ENCODE peak calls at places on chromosomes 13 and 19, in four cellular contexts. G is endodermal cell, L is endothelial cell, P is GM12865. T is an unnamed sample.

GRCh38 chr13:113671066-113672001 is 4.3 kb downstream of the GRK1 start:
- DNase-seq in L (no peak), P (no peak), G (peak), T (no peak)

GRCh38 chr13:43303040-43303729 is 279.8 kb downstream of the DNAJC15 start:
- DNase-seq in P (peak), G (peak), L (peak), T (peak)

GRCh38 chr13:95921485-95921884 is 131.7 kb downstream of the UGGT2 start:
- DNase-seq in G (no peak), L (no peak), P (peak), T (no peak)

GRCh38 chr19:8194528-8195275 is 14.5 kb upstream of the CERS4 start:
- DNase-seq in L (peak), P (peak), G (peak), T (no peak)

GRCh38 chr19:29566496-29567054 is 39.5 kb upstream of the POP4 start:
- DNase-seq in P (no peak), G (no peak), L (no peak), T (no peak)

GRCh38 chr19:53646144-53646543 is 14.3 kb downstream of the DPRX start:
- DNase-seq in L (no peak), P (no peak), G (no peak), T (no peak)

GRCh38 chr19:48967346-48968178 is 2.5 kb downstream of the FTL start:
- DNase-seq in P (peak), L (no peak), G (peak), T (no peak)

GRCh38 chr13:68810660-68811059 is 1297.0 kb upstream of the ATXN8OS start:
- DNase-seq in L (no peak), P (no peak), G (no peak), T (no peak)

GRCh38 chr19:49889687-49890348 is 6.9 kb downstream of the IL4I1 start:
- DNase-seq in P (peak), L (peak), G (peak), T (peak)

GRCh38 chr19:53432088-53432661 is 391 bp downstream of the ZNF761 start:
- DNase-seq in L (peak), G (peak), P (peak), T (peak)

GRCh38 chr19:33413868-33414666 is 40.6 kb downstream of the CEBPG start:
- DNase-seq in G (no peak), L (no peak), P (no peak), T (no peak)

GRCh38 chr13:78977311-78977710 is 318.4 kb upstream of the OBI1 start:
- DNase-seq in P (no peak), G (no peak), L (no peak), T (no peak)

GRCh38 chr13:79226250-79226649 is 179.8 kb downstream of the RBM26 start:
- DNase-seq in G (no peak), L (no peak), P (no peak), T (no peak)

GRCh38 chr13:48782429-48782840 is 128.7 kb downstream of the CYSLTR2 start:
- DNase-seq in P (no peak), L (no peak), G (no peak), T (no peak)

GRCh38 chr19:55114566-55115145 is 2.8 kb downstream of the PPP1R12C start:
- DNase-seq in L (no peak), P (no peak), G (no peak), T (no peak)

GRCh38 chr13:26310003-26310402 is 56.1 kb downstream of the CDK8 start:
- DNase-seq in L (no peak), G (no peak), P (no peak), T (no peak)

GRCh38 chr19:903266-903797 is 9.7 kb downstream of the R3HDM4 start:
- DNase-seq in G (peak), P (no peak), L (no peak), T (no peak)

GRCh38 chr19:3683405-3683865 is 16.8 kb downstream of the PIP5K1C start:
- DNase-seq in P (peak), G (peak), L (peak), T (peak)

GRCh38 chr19:6971366-6971765 is 49.9 kb downstream of the MBD3L2B start:
- DNase-seq in G (no peak), P (no peak), L (no peak), T (no peak)

GRCh38 chr13:40109324-40109958 is 454.0 kb downstream of the COG6 start:
- DNase-seq in L (no peak), G (no peak), P (no peak), T (no peak)

GRCh38 chr13:104869501-104869900 is 1666.0 kb downstream of the EFNB2 start:
- DNase-seq in L (no peak), G (no peak), P (peak), T (no peak)

GRCh38 chr13:114041493-114041892 is 67.6 kb upstream of the C13orf46 start:
- DNase-seq in P (no peak), L (no peak), G (no peak), T (no peak)

GRCh38 chr19:52307275-52307674 is 10.3 kb downstream of the ZNF480 start:
- DNase-seq in G (peak), P (peak), L (no peak), T (no peak)

GRCh38 chr13:99916366-99917103 is 55.0 kb downstream of the ZIC5 start:
- DNase-seq in G (peak), P (peak), L (peak), T (peak)

GRCh38 chr13:106529415-106530208 is 5.8 kb downstream of the EFNB2 start:
- DNase-seq in G (no peak), P (no peak), L (no peak), T (no peak)

GRCh38 chr13:57632276-57633140 is 964 bp downstream of the PCDH17 start:
- DNase-seq in P (no peak), L (peak), G (peak), T (peak)

GRCh38 chr13:70623260-70623659 is 515.0 kb upstream of the KLHL1 start:
- DNase-seq in P (peak), L (no peak), G (no peak), T (peak)

GRCh38 chr13:23711355-23711754 is 141.1 kb downstream of the TNFRSF19 start:
- DNase-seq in P (peak), G (no peak), L (no peak), T (no peak)

GRCh38 chr13:74056829-74057564 is 77.2 kb downstream of the KLF12 start:
- DNase-seq in P (no peak), G (no peak), L (no peak), T (no peak)
- TF ChIP-seq CTCF in P (no peak), G (no peak), L (no peak), T (no peak)

GRCh38 chr13:81172603-81173002 is 831.7 kb upstream of the SPRY2 start:
- DNase-seq in G (no peak), L (no peak), P (no peak), T (no peak)

DNA sequence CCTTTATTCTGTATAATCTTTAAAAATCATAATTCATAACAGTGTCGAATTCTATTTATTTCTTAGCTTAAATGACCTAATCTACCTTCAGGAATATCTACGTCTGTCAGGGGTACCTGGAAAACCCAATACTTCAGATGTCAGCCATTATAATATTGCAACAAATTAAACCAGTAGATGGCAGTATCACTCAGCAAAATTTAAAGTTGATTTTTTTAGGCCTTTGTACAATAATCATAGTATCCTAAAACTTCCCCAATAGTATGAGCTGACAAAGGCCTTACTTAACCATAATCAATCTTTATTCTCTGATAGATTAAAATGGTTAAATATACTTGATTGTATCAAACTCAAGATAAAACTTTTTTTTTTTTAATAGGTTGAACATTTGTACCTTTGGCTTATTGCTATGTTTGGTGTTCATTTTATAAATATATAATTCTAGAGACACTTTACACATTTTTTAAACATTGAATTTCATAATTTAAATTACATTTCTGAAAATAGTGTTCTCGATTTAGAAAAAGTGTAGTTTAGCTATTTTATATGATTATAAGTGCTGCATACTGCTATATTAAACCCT is 830.2 kb upstream of the SPRY2 start:
- DNase-seq in L (no peak), P (peak), G (no peak), T (no peak)
- TF ChIP-seq CTCF in L (peak), P (peak), G (peak), T (no peak)

DNA sequence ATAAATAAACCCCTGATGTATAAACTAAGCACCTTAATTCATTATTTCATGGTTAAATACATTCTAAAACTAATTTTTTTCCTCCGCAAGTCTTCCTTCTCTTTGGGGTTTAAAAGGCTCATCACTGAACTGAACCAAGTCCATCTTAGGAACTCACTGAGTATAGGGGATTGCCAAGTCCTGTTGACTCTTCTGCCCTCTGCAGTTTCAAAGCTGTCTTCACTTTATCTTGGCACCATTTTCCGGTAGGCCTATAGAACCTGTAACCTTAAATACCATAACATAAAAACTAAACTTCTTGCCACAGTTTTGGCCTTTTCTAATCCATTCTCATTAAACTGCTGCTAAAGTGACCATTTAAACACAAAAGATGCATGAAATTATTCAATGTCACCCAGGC is 66.5 kb upstream of the USPL1 start:
- DNase-seq in G (no peak), P (peak), L (peak), T (peak)
- TF ChIP-seq CTCF in G (peak), P (peak), L (no peak), T (peak)

GRCh38 chr13:30934381-30934780 is 1.9 kb downstream of the TEX26 start:
- DNase-seq in L (no peak), G (peak), P (peak), T (no peak)
- TF ChIP-seq CTCF in L (no peak), G (peak), P (no peak), T (no peak)

DNA sequence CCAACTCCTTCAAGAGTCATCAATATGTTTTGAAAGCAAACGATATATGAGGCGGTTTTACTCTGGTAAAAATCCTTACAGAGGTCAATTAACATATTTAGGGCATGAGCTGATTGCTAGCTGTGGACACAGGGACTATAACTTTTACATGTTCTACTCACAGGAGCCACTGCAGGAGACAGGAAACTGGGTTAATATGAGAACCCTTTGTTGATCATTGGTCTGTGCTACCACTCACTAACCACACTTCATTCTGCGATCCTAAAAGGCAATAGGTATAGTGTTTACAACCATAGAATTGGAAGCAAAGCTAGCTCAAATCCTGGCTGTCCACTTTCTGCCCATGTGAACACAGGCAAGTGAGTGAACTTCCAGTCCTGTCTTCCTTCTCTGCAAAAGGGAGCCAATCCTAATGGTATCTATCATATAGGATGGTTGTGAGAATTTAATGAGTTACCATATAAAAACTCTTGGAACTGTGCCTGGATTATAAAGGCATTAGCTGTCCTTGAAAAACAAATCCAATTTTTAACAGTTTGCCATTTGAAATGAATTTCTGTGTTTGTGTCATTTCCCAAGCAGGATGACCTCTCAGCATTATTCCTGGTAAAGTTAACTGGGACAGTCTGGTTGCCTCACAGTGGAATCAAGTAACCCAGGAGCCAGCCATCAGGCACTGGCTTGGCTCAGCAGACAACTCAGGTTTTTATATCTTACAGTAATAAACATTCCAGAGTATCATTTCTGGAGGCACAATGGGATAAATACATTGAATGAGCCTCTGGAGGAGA is 29.9 kb upstream of the RAP2A start:
- DNase-seq in G (no peak), P (no peak), L (no peak), T (no peak)
- TF ChIP-seq CTCF in G (no peak), P (no peak), L (no peak), T (no peak)

GRCh38 chr19:46715620-46716012 is 1.3 kb downstream of the PRKD2 start:
- DNase-seq in P (no peak), L (no peak), G (peak), T (no peak)

GRCh38 chr19:46717034-46717715 is at the start of gene PRKD2:
- DNase-seq in P (peak), L (peak), G (peak), T (peak)

GRCh38 chr19:46716672-46717033 is 261 bp downstream of the PRKD2 start:
- DNase-seq in G (no peak), P (no peak), L (peak), T (no peak)

GRCh38 chr19:46714523-46715106 is 2.3 kb downstream of the PRKD2 start:
- DNase-seq in G (no peak), L (no peak), P (peak), T (peak)

GRCh38 chr19:46716013-46716671 is 772 bp downstream of the PRKD2 start:
- DNase-seq in L (peak), P (no peak), G (peak), T (no peak)
- TF ChIP-seq CTCF in L (peak), P (no peak), G (peak), T (no peak)

GRCh38 chr19:5782945-5783919 is 1.3 kb downstream of the PRR22 start:
- DNase-seq in P (no peak), G (no peak), L (no peak), T (no peak)

GRCh38 chr19:5784581-5785147 is at the start of gene PRR22:
- DNase-seq in P (no peak), L (no peak), G (no peak), T (no peak)

GRCh38 chr19:5786593-5787551 is 2.3 kb upstream of the PRR22 start:
- DNase-seq in P (no peak), G (no peak), L (no peak), T (no peak)

GRCh38 chr19:5787554-5788182 is 3.1 kb upstream of the PRR22 start:
- DNase-seq in P (no peak), G (no peak), L (no peak), T (no peak)

GRCh38 chr19:5785423-5785822 is 877 bp upstream of the PRR22 start:
- DNase-seq in L (no peak), G (no peak), P (no peak), T (no peak)
- TF ChIP-seq CTCF in L (no peak), G (no peak), P (no peak), T (no peak)

GRCh38 chr19:23758187-23759074 is at the start of gene ZNF681:
- DNase-seq in G (peak), L (peak), P (peak), T (peak)
- TF ChIP-seq CTCF in G (peak), L (peak), P (no peak), T (no peak)

T was measured in GM13976.